ENCODE peak calls at places on chromosome 10, in six cellular contexts. J is brain microvascular endothelial cell, C is left ventricle myocardium inferior, Q is H9, W is body of pancreas, T is cardiac muscle cell. R is an unnamed sample.

GRCh38 chr10:99304027-99304856 is 24.9 kb upstream of the CNNM1 start:
- DNase-seq in C (no peak), Q (no peak), J (no peak), W (peak), T (peak), R (no peak)

GRCh38 chr10:63481815-63482421 is 16.1 kb upstream of the JMJD1C start:
- DNase-seq in C (no peak), T (no peak), J (no peak), W (no peak), Q (no peak), R (no peak)

GRCh38 chr10:98331888-98332287 is 63.9 kb upstream of the LOXL4 start:
- DNase-seq in W (no peak), J (no peak), C (no peak), Q (peak), T (no peak), R (peak)

GRCh38 chr10:30915141-30915540 is 116.5 kb downstream of the ZNF438 start:
- DNase-seq in J (no peak), T (no peak), Q (no peak), C (no peak), W (no peak), R (no peak)

GRCh38 chr10:75127481-75127880 is 16.0 kb downstream of the SAMD8 start:
- DNase-seq in Q (no peak), T (no peak), W (no peak), C (no peak), J (no peak), R (no peak)

GRCh38 chr10:86163522-86164215 is 202.9 kb downstream of the GRID1 start:
- DNase-seq in T (no peak), J (no peak), C (no peak), W (no peak), Q (no peak), R (no peak)

GRCh38 chr10:113162960-113163359 is 212.9 kb downstream of the TCF7L2 start:
- DNase-seq in Q (no peak), J (no peak), W (no peak), T (no peak), C (no peak), R (peak)

GRCh38 chr10:125158528-125159485 is 1.6 kb downstream of the CTBP2 start:
- DNase-seq in W (peak), C (peak), T (peak), Q (peak), J (no peak), R (peak)

GRCh38 chr10:7866191-7866590 is 47.9 kb downstream of the TAF3 start:
- DNase-seq in T (peak), W (no peak), C (no peak), Q (no peak), J (peak), R (no peak)

DNA sequence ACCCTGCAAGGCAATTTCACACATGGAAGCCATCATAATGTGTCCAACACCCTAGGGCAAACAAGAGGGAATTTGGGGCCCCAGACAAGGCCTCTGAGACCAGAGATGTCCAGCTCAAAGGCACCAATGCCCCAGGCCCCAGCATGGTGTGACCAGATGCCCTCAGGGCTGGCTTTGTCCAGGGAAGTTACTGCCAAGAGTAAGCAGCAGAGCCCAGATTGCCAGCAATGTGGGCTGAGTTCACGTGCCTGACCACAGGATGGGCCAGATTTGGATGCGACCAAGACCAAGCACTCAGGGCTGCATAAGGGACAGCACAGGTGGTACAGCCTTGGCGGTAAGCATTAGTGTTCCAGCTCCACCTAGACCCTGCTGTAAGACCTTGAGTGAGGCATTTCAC is 12.7 kb downstream of the MYOF start:
- DNase-seq in T (no peak), J (no peak), C (peak), W (no peak), Q (no peak), R (no peak)
- H3K27ac ChIP-seq in T (no peak), J (peak), C (peak), W (no peak), Q (no peak), R (peak)

GRCh38 chr10:13848530-13849425 is 262.0 kb downstream of the PRPF18 start:
- DNase-seq in Q (no peak), T (no peak), J (no peak), C (no peak), W (no peak), R (no peak)

GRCh38 chr10:13844651-13845050 is 257.9 kb downstream of the PRPF18 start:
- DNase-seq in Q (no peak), J (peak), W (no peak), T (no peak), C (no peak), R (no peak)

GRCh38 chr10:13851906-13852305 is 265.1 kb downstream of the PRPF18 start:
- DNase-seq in C (no peak), J (no peak), T (no peak), Q (no peak), W (no peak), R (no peak)

GRCh38 chr10:13845897-13846296 is 259.1 kb downstream of the PRPF18 start:
- DNase-seq in C (no peak), T (no peak), Q (no peak), J (no peak), W (no peak), R (no peak)

DNA sequence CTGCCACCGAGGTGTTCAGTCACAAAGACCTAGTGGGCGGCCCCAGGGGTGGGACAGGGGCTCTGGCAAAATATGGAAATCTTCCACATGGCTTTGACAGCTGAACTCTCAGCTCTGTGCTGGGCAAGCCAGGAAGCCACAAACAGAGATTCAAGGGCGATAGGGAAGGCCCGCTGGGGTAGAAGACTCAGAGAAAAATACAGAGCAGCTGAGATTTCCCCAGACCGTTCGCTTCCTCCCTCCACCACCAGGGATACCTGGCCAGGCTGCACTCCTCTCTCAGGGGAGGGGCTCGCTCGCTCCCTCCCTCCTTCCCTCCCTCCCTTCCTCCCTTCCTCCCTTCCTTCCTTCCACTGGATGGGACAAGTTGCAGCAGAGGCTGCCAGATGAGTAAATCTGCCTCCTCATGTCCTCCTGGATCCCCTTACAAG is 260.5 kb downstream of the PRPF18 start:
- DNase-seq in C (no peak), J (no peak), T (no peak), W (no peak), Q (peak), R (no peak)
- TF ChIP-seq CTCF in C (no peak), J (peak), T (peak), W (no peak), Q (peak), R (no peak)

GRCh38 chr10:107546986-107547385 is 382.5 kb upstream of the SORCS1 start:
- DNase-seq in W (no peak), J (no peak), Q (no peak), C (no peak), T (no peak), R (no peak)

GRCh38 chr10:107545717-107546116 is 381.2 kb upstream of the SORCS1 start:
- DNase-seq in W (peak), J (no peak), T (no peak), Q (no peak), C (no peak), R (no peak)

GRCh38 chr10:107548301-107548700 is 383.8 kb upstream of the SORCS1 start:
- DNase-seq in C (no peak), W (no peak), J (no peak), T (no peak), Q (peak), R (no peak)

GRCh38 chr10:107544706-107545520 is 380.4 kb upstream of the SORCS1 start:
- DNase-seq in C (no peak), T (no peak), J (no peak), W (no peak), Q (peak), R (no peak)

DNA sequence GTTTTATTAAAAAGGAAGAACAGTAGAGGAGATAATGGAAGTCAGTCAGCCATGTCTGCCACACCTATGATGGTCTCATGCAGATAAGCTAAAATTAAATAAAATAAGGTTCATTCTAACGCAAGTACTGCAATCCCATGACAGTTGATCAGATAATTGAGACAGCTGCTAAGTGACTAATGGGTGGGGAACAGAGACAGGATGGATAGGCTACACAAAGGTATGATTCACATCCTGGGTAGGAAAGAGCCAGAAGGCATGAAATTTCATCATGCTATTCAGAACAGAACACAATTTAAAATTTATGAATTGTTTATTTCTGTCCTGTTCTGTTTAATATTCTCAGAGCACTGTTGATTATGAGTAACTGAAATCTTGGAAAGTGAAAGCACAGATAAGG is 381.7 kb upstream of the SORCS1 start:
- DNase-seq in W (no peak), C (no peak), Q (no peak), J (peak), T (no peak), R (no peak)
- H3K27ac ChIP-seq in W (no peak), C (no peak), Q (no peak), J (peak), T (no peak), R (no peak)

DNA sequence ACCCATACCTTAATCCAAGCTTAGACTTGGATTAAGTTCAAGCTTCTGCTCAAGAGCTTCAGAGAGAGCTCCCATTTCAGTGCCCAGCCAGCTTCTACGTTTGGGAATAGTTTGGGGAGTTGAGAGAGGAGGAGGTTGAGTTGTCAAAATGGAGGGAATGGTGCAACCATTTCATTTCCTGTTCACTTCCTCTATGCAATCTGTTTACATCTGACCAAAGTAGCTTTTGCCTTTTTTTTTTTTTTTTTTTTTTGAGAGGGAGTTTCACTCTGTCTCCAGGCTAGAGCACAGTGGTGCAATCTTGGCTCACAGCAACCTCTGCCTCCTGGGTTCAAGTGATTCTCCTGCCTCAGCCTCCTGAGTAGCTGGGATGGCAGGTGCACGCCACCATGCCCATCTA is 65.8 kb downstream of the ENTPD1 start:
- DNase-seq in J (no peak), C (no peak), W (no peak), Q (no peak), T (no peak), R (no peak)
- TF ChIP-seq CTCF in J (no peak), C (no peak), W (no peak), Q (no peak), T (no peak), R (no peak)

GRCh38 chr10:102773320-102773719 is 29.6 kb downstream of the WBP1L start:
- DNase-seq in J (no peak), W (no peak), C (no peak), Q (no peak), T (no peak), R (no peak)
- H3K27ac ChIP-seq in J (peak), W (no peak), C (peak), Q (no peak), T (no peak), R (peak)

DNA sequence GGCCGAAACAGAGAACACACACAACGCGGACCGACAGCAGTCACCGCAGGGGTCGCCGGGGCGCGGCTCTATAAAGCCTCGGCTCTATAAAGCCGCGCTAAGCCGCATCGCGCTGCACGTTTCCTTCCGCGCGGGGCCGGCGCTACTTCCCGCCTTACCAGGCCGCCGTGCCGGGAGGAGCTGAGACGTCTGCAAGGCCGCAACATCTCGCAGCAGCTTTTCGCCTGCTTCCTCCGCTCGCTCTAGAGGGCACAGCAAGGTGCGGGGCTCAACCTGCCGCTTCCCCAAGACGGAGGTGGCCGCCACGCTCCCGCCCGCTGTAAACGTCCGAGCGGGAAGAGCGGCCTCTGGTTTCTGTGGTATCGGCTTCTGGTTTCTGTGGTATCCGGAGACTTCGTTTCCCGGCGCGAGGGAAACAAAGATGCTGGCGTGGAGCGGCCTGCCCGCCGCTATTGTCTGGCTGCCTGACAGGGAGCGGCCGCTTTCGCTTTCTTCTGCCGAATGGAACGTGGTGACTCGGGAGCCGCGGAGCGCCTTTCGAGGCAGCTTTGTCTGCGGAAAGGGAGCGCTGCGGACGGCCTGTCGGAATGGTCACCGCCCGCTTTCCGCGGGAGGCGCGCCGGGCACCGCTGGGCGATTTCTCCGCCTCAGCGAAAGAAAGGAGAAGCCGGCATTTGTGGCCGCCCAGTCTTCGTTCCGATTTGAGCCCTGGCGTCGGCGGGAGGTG is 91.8 kb downstream of the SPAG6 start:
- DNase-seq in T (peak), C (peak), J (peak), Q (peak), W (peak), R (peak)
- TF ChIP-seq CTCF in T (peak), C (no peak), J (no peak), Q (no peak), W (no peak), R (no peak)

GRCh38 chr10:119393421-119393820 is 149.1 kb downstream of the RGS10 start:
- DNase-seq in T (no peak), J (no peak), C (no peak), Q (no peak), W (no peak), R (no peak)
- H3K27ac ChIP-seq in T (no peak), J (no peak), C (peak), Q (no peak), W (no peak), R (no peak)